ENCODE peak calls at places on chromosomes 13 and 19, in ten cellular contexts. N is psoas muscle; S is T-cell; K is retina; L is NAMALWA; V is CD8-positive, alpha-beta T cell; F is thoracic aorta; E is stimulated activated CD8-positive, alpha-beta memory T cell treated with anti-CD3 and anti-CD28 coated beads, Interleukin-15, amount 100 ng/mL, for 4 hours; M is NCI-H446; Z is AG09319. O is an unnamed sample.

GRCh38 chr19:10808937-10809655 is 26.9 kb downstream of the TMED1 start:
- DNase-seq in N (no peak), S (peak; percentile 21), E (no peak), F (no peak), Z (no peak), V (no peak), M (no peak), L (no peak), K (no peak), O (no peak)

GRCh38 chr13:38783992-38784875 is 97.4 kb downstream of the FREM2 start:
- DNase-seq in S (no peak), Z (no peak), M (no peak), V (no peak), K (no peak), E (no peak), L (no peak), N (no peak), F (no peak), O (no peak)

GRCh38 chr13:39347926-39348901 is 254.8 kb downstream of the LHFPL6 start:
- DNase-seq in Z (no peak), F (no peak), L (no peak), K (peak; percentile 55), N (no peak), S (no peak), E (no peak), M (no peak), V (no peak), O (no peak)

GRCh38 chr19:17602872-17603552 is 47.6 kb downstream of the COLGALT1 start:
- DNase-seq in E (no peak), N (no peak), F (no peak), S (no peak), L (no peak), V (no peak), Z (no peak), M (no peak), K (no peak), O (no peak)

GRCh38 chr13:99501952-99502310 is 659 bp downstream of the TM9SF2 start:
- DNase-seq in E (no peak), S (no peak), K (no peak), L (peak; percentile 63), Z (no peak), M (no peak), N (no peak), V (no peak), F (no peak), O (no peak)

GRCh38 chr19:18856385-18857126 is 24.8 kb downstream of the UPF1 start:
- DNase-seq in V (no peak), Z (no peak), K (no peak), S (no peak), M (no peak), N (no peak), L (no peak), F (no peak), E (no peak), O (peak; percentile 38)

GRCh38 chr13:95630593-95630992 is 13.9 kb downstream of the DZIP1 start:
- DNase-seq in N (no peak), Z (no peak), S (no peak), F (no peak), E (no peak), M (no peak), V (no peak), L (no peak), K (no peak), O (no peak)

GRCh38 chr19:5407356-5407755 is 47.9 kb upstream of the ZNRF4 start:
- DNase-seq in V (no peak), E (no peak), Z (no peak), F (no peak), M (peak; percentile 71), N (no peak), S (no peak), L (peak; percentile 17), K (no peak), O (no peak)

GRCh38 chr19:4624733-4625362 is 14.5 kb upstream of the TNFAIP8L1 start:
- DNase-seq in K (no peak), M (no peak), N (no peak), Z (no peak), S (no peak), E (no peak), V (no peak), L (no peak), F (no peak), O (no peak)

GRCh38 chr13:94236876-94237275 is 242.6 kb downstream of the DCT start:
- DNase-seq in V (no peak), F (no peak), M (no peak), K (no peak), L (no peak), E (no peak), Z (no peak), N (no peak), S (no peak), O (no peak)

GRCh38 chr19:38266981-38267597 is 2.7 kb downstream of the SPINT2 start:
- DNase-seq in M (no peak), F (no peak), Z (no peak), K (no peak), V (no peak), N (no peak), L (no peak), S (no peak), E (no peak), O (no peak)

GRCh38 chr19:32289566-32290210 is 55.7 kb upstream of the ZNF507 start:
- DNase-seq in M (no peak), E (no peak), Z (no peak), F (no peak), S (no peak), L (no peak), V (no peak), N (no peak), K (no peak), O (no peak)

GRCh38 chr19:18086590-18087138 is at the start of gene IL12RB1:
- DNase-seq in E (peak; percentile 33), M (no peak), Z (no peak), K (no peak), L (peak; percentile 79), N (no peak), V (peak; percentile 32), S (peak; percentile 42), F (no peak), O (no peak)

GRCh38 chr19:7109678-7110289 is 40.3 kb downstream of the ZNF557 start:
- DNase-seq in M (no peak), V (no peak), E (no peak), N (no peak), L (no peak), K (no peak), F (no peak), S (no peak), Z (no peak), O (no peak)

GRCh38 chr19:14475251-14476073 is at the start of gene PTGER1:
- DNase-seq in Z (no peak), N (no peak), S (no peak), V (peak; percentile 13), F (no peak), K (peak; percentile 58), E (no peak), M (no peak), L (no peak), O (peak; percentile 69)

GRCh38 chr13:107809125-107809524 is 406.2 kb downstream of the LIG4 start:
- DNase-seq in L (no peak), N (no peak), M (no peak), Z (no peak), S (no peak), F (no peak), E (no peak), K (no peak), V (no peak), O (no peak)